ENCODE peak calls at places on chromosomes 16 and 17, in five cellular contexts. A is uterus, B is coronary artery, D is fibroblast of pulmonary artery, T is GM10248. E is an unnamed sample.

GRCh38 chr17:6061290-6061689 is 8.9 kb upstream of the WSCD1 start:
- DNase-seq in A (no peak), B (no peak), T (no peak), D (peak), E (peak)

GRCh38 chr17:14261406-14261805 is 24.7 kb upstream of the CDRT15 start:
- DNase-seq in T (no peak), A (no peak), D (no peak), B (no peak), E (no peak)

GRCh38 chr16:11196286-11196828 is 59.6 kb downstream of the SOCS1 start:
- DNase-seq in B (no peak), T (no peak), A (no peak), D (no peak), E (peak)

GRCh38 chr16:641326-642188 is at the start of gene MCRIP2:
- DNase-seq in B (peak), T (peak), A (peak), D (peak), E (peak)

GRCh38 chr17:32487460-32488176 is 825 bp downstream of the CDK5R1 start:
- DNase-seq in D (no peak), A (no peak), B (no peak), T (peak), E (no peak)

GRCh38 chr16:4309833-4310266 is 6.0 kb upstream of the GLIS2 start:
- DNase-seq in B (no peak), T (peak), D (peak), A (no peak), E (peak)

GRCh38 chr17:81794509-81794908 is 9.4 kb upstream of the GCGR start:
- DNase-seq in A (no peak), D (peak), T (no peak), B (no peak), E (no peak)

GRCh38 chr16:57555831-57556230 is 13.4 kb downstream of the ADGRG5 start:
- DNase-seq in T (no peak), B (no peak), D (no peak), A (no peak), E (no peak)

GRCh38 chr17:19948100-19948943 is 29.3 kb downstream of the AKAP10 start:
- DNase-seq in A (no peak), B (no peak), D (no peak), T (no peak), E (no peak)

GRCh38 chr17:9878791-9879525 is 26.1 kb downstream of the RCVRN start:
- DNase-seq in A (no peak), B (no peak), T (no peak), D (no peak), E (no peak)

GRCh38 chr16:50625374-50625773 is 55.7 kb downstream of the SNX20 start:
- DNase-seq in B (no peak), T (no peak), D (no peak), A (no peak), E (no peak)

GRCh38 chr16:85172465-85173071 is 60.3 kb upstream of the CIBAR2 start:
- DNase-seq in B (no peak), D (peak), A (no peak), T (no peak), E (peak)

GRCh38 chr17:39926588-39927100 is 757 bp downstream of the ORMDL3 start:
- DNase-seq in T (peak), D (peak), B (peak), A (peak), E (no peak)

GRCh38 chr16:53817117-53817516 is 113.2 kb downstream of the FTO start:
- DNase-seq in A (no peak), D (peak), T (no peak), B (no peak), E (peak)

GRCh38 chr16:83253526-83253925 is 554.3 kb upstream of the HSBP1 start:
- DNase-seq in T (no peak), A (no peak), D (no peak), B (no peak), E (no peak)

GRCh38 chr17:18891541-18891940 is 33.6 kb downstream of the PRPSAP2 start:
- DNase-seq in B (no peak), A (no peak), D (no peak), T (no peak), E (no peak)

GRCh38 chr17:61385091-61385868 is 14.4 kb upstream of the TBX2 start:
- DNase-seq in B (no peak), D (no peak), T (no peak), A (no peak), E (no peak)

GRCh38 chr16:12262454-12263180 is 286.1 kb downstream of the SNX29 start:
- DNase-seq in A (no peak), T (no peak), D (no peak), B (no peak), E (no peak)

GRCh38 chr16:64098451-64098850 is 1023.4 kb downstream of the CDH11 start:
- DNase-seq in B (no peak), D (no peak), A (no peak), T (no peak), E (no peak)

GRCh38 chr16:286491-287297 is 3.7 kb downstream of the PDIA2 start:
- DNase-seq in B (no peak), A (no peak), T (no peak), D (no peak), E (no peak)

GRCh38 chr17:7280519-7281073 is 922 bp upstream of the SLC2A4 start:
- DNase-seq in T (peak), D (peak), A (peak), B (peak), E (peak)

GRCh38 chr17:15384142-15384803 is 42.9 kb upstream of the TEKT3 start:
- DNase-seq in D (peak), T (no peak), B (no peak), A (peak), E (no peak)

GRCh38 chr16:82062645-82063058 is 27.6 kb downstream of the HSD17B2 start:
- DNase-seq in T (no peak), D (peak), A (no peak), B (no peak), E (peak)

GRCh38 chr16:84989791-84990620 is 21.3 kb downstream of the ZDHHC7 start:
- DNase-seq in D (no peak), A (no peak), B (no peak), T (no peak), E (no peak)

GRCh38 chr17:57599271-57600045 is 145.6 kb downstream of the CCDC182 start:
- DNase-seq in T (no peak), A (no peak), B (no peak), D (no peak), E (no peak)

GRCh38 chr17:44758414-44759095 is at the start of gene ADAM11:
- DNase-seq in B (no peak), T (peak), A (no peak), D (no peak), E (no peak)

GRCh38 chr17:78977992-78978973 is 1.4 kb downstream of the LGALS3BP start:
- DNase-seq in A (no peak), T (no peak), D (no peak), B (no peak), E (no peak)

GRCh38 chr17:45377401-45377800 is 55.3 kb downstream of the ARHGAP27 start:
- DNase-seq in T (no peak), A (no peak), D (no peak), B (no peak), E (no peak)

GRCh38 chr16:78551487-78552085 is 452.1 kb downstream of the WWOX start:
- DNase-seq in A (no peak), D (no peak), B (no peak), T (no peak), E (no peak)

GRCh38 chr17:20059728-20060188 is 50.6 kb downstream of the SPECC1 start:
- DNase-seq in D (peak), T (peak), B (no peak), A (no peak), E (peak)

GRCh38 chr16:28865722-28866453 is 2.2 kb downstream of the SH2B1 start:
- DNase-seq in A (no peak), T (no peak), B (no peak), D (no peak), E (no peak)

GRCh38 chr16:4142268-4142667 is 26.0 kb upstream of the ADCY9 start:
- DNase-seq in D (no peak), T (peak), A (no peak), B (no peak), E (no peak)

GRCh38 chr17:29734640-29735039 is 111.9 kb upstream of the CORO6 start:
- DNase-seq in B (no peak), A (no peak), T (no peak), D (no peak), E (no peak)

GRCh38 chr17:8745586-8746500 is 1.2 kb upstream of the CCDC42 start:
- DNase-seq in T (peak), A (peak), B (peak), D (peak), E (peak)

GRCh38 chr16:24442631-24443030 is 96.7 kb upstream of the RBBP6 start:
- DNase-seq in A (no peak), B (no peak), T (no peak), D (no peak), E (no peak)

GRCh38 chr16:3980311-3981111 is 100.0 kb upstream of the CREBBP start:
- DNase-seq in A (peak), T (no peak), D (peak), B (no peak), E (peak)

GRCh38 chr17:77884019-77884418 is 74.5 kb upstream of the TNRC6C start:
- DNase-seq in T (no peak), D (peak), A (no peak), B (no peak), E (peak)

GRCh38 chr17:16909472-16909871 is 62.4 kb downstream of the TNFRSF13B start:
- DNase-seq in B (no peak), D (no peak), T (no peak), A (no peak), E (no peak)

GRCh38 chr17:80653856-80654255 is 109.2 kb downstream of the RPTOR start:
- DNase-seq in D (no peak), T (no peak), B (no peak), A (no peak), E (no peak)

GRCh38 chr17:80655588-80655987 is 111.0 kb downstream of the RPTOR start:
- DNase-seq in B (no peak), A (no peak), D (no peak), T (no peak), E (no peak)

GRCh38 chr17:80650339-80650672 is 105.7 kb downstream of the RPTOR start:
- DNase-seq in B (no peak), T (no peak), D (no peak), A (no peak), E (no peak)

GRCh38 chr17:80650751-80651173 is 106.1 kb downstream of the RPTOR start:
- DNase-seq in A (no peak), D (no peak), B (no peak), T (no peak), E (no peak)

DNA sequence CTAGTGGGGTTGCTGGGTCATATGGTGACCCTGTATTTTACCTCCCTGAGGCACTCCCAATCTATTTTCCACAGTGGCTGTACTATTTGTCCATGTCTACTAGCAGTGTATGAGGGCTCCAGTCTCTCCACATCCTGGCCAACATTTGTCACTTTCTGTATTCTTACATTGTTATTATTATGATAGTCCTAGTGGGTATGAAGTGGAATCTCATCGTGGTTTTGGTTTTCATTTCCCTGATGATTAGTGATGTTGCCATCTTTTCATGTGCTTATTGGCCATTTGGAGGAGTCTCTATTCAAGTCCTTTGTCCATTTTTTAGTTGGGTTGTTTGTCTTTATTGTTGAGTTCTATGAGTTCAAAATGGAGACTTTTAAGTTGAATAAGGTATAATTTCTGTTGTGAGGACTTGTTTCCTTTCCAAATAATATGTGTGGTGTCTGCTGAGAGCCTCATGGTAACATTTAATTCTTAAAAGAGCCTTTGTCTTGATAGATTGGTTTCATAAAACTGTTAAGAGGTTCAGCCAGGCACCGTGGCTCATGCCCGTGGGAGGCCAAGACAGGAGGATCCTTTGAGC is 108.2 kb downstream of the RPTOR start:
- DNase-seq in B (no peak), A (no peak), D (no peak), T (no peak), E (peak)
- TF ChIP-seq CTCF in B (no peak), A (no peak), D (no peak), T (no peak), E (no peak)

DNA sequence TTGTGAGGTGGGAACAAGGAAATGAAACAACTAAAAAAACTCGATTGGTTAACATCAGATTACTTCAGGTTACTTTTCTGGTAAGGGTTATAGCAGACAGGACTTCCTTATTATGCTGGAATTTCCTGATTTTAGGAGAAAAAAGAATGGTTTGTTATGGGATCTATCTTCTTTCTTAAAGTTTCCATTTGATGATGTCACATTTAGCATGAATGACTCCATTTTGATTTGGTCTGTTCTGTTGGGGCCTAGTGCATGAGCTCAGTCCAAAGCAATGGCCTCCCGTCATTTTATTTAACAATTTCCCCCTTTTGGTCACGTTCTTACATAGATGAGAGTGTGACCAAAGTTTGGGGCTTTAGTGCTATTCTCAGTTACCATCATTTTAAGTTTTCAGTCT is 210.7 kb downstream of the KCNJ2 start:
- DNase-seq in B (no peak), T (no peak), D (no peak), A (no peak), E (no peak)
- TF ChIP-seq CTCF in B (no peak), T (no peak), D (no peak), A (no peak), E (no peak)

GRCh38 chr17:62616993-62617893 is 10.2 kb upstream of the MRC2 start:
- DNase-seq in T (no peak), B (no peak), A (no peak), D (no peak), E (no peak)
- TF ChIP-seq CTCF in T (no peak), B (no peak), A (no peak), D (no peak), E (no peak)

GRCh38 chr16:69143116-69143515 is 10.7 kb downstream of the UTP4 start:
- DNase-seq in D (peak), B (no peak), A (no peak), T (no peak), E (no peak)
- TF ChIP-seq CTCF in D (no peak), B (no peak), A (no peak), T (no peak), E (peak)

GRCh38 chr17:76812248-76812647 is 56.0 kb upstream of the MGAT5B start:
- DNase-seq in A (no peak), B (no peak), D (peak), T (no peak), E (no peak)

GRCh38 chr17:76820523-76820922 is 47.7 kb upstream of the MGAT5B start:
- DNase-seq in T (no peak), B (no peak), A (no peak), D (no peak), E (no peak)

GRCh38 chr17:76812968-76813367 is 55.2 kb upstream of the MGAT5B start:
- DNase-seq in B (no peak), D (no peak), T (no peak), A (no peak), E (no peak)

GRCh38 chr17:76820039-76820438 is 48.2 kb upstream of the MGAT5B start:
- DNase-seq in D (no peak), T (no peak), B (no peak), A (no peak), E (no peak)

GRCh38 chr17:76816590-76817135 is 51.5 kb upstream of the MGAT5B start:
- DNase-seq in D (peak), B (no peak), A (no peak), T (peak), E (peak)
- TF ChIP-seq CTCF in D (peak), B (no peak), A (peak), T (peak), E (peak)

GRCh38 chr17:2755941-2756724 is 6.7 kb upstream of the CCDC92B start:
- DNase-seq in D (no peak), A (no peak), T (no peak), B (no peak), E (no peak)
- TF ChIP-seq CTCF in D (no peak), A (no peak), T (no peak), B (no peak), E (no peak)

GRCh38 chr17:80511222-80512180 is 33.1 kb upstream of the RPTOR start:
- DNase-seq in B (no peak), A (no peak), D (no peak), T (no peak), E (no peak)
- TF ChIP-seq CTCF in B (no peak), A (no peak), D (no peak), T (no peak), E (no peak)

E was measured in HFFc6.